ENCODE peak calls at places on chromosomes 16 and 17, in six cellular contexts. T is A549, Z is ELR, W is smooth muscle cell of the brain vasculature, O is AML-193, K is NCI-H748 treated with DMSO at 0.1 percent for 48 hours. D is an unnamed sample.

GRCh38 chr17:28760987-28761562 is 17.3 kb downstream of the TRAF4 start:
- DNase-seq in T (no peak), Z (peak), W (no peak), O (peak), K (peak), D (peak)

GRCh38 chr17:48622857-48623256 is 3.3 kb downstream of the HOXB9 start:
- DNase-seq in T (no peak), Z (no peak), W (no peak), O (no peak), K (no peak), D (no peak)

GRCh38 chr17:66507103-66507923 is 204.9 kb downstream of the PRKCA start:
- DNase-seq in T (peak), Z (peak), W (peak), O (no peak), K (no peak), D (no peak)

GRCh38 chr16:54347961-54348360 is 61.4 kb upstream of the IRX3 start:
- DNase-seq in T (no peak), Z (no peak), W (no peak), O (no peak), K (no peak), D (no peak)

GRCh38 chr16:88014201-88014781 is 63.1 kb downstream of the BANP start:
- DNase-seq in T (no peak), Z (peak), W (peak), O (no peak), K (no peak), D (no peak)

GRCh38 chr16:86942469-86943175 is 364.3 kb downstream of the FOXL1 start:
- DNase-seq in T (no peak), Z (peak), W (no peak), O (no peak), K (no peak), D (no peak)

GRCh38 chr16:30949655-30950515 is 1.0 kb downstream of the ORAI3 start:
- DNase-seq in T (peak), Z (peak), W (no peak), O (peak), K (no peak), D (peak)

GRCh38 chr17:27343972-27344607 is 50.2 kb downstream of the WSB1 start:
- DNase-seq in T (no peak), Z (no peak), W (no peak), O (peak), K (no peak), D (no peak)

GRCh38 chr17:21171309-21171922 is 42.5 kb downstream of the TMEM11 start:
- DNase-seq in T (no peak), Z (no peak), W (no peak), O (no peak), K (no peak), D (no peak)

GRCh38 chr17:50675627-50676026 is 32.1 kb downstream of the ANKRD40 start:
- DNase-seq in T (no peak), Z (no peak), W (no peak), O (no peak), K (no peak), D (no peak)

GRCh38 chr17:4786111-4786491 is at the start of gene VMO1:
- DNase-seq in T (no peak), Z (peak), W (no peak), O (no peak), K (no peak), D (no peak)

GRCh38 chr17:57625511-57625910 is 119.6 kb downstream of the CCDC182 start:
- DNase-seq in T (no peak), Z (no peak), W (no peak), O (no peak), K (no peak), D (no peak)

GRCh38 chr16:20938426-20938825 is 37.9 kb downstream of the LYRM1 start:
- DNase-seq in T (no peak), Z (peak), W (no peak), O (peak), K (no peak), D (no peak)

GRCh38 chr17:5557485-5557884 is 26.8 kb downstream of the NLRP1 start:
- DNase-seq in T (no peak), Z (peak), W (no peak), O (no peak), K (no peak), D (no peak)

GRCh38 chr16:30953511-30954124 is 3.9 kb upstream of the SETD1A start:
- DNase-seq in T (peak), Z (peak), W (peak), O (peak), K (peak), D (peak)

GRCh38 chr16:22813946-22814325 is at the start of gene HS3ST2:
- DNase-seq in T (no peak), Z (no peak), W (no peak), O (no peak), K (peak), D (peak)

GRCh38 chr16:72179592-72179991 is 7.6 kb upstream of the PMFBP1 start:
- DNase-seq in T (no peak), Z (no peak), W (no peak), O (no peak), K (no peak), D (no peak)

GRCh38 chr17:39666601-39667261 is 1.5 kb upstream of the PNMT start:
- DNase-seq in T (no peak), Z (no peak), W (no peak), O (no peak), K (no peak), D (no peak)